ENCODE peak calls at places on chromosome 10, in eight cellular contexts. L, Z, V, B, U, J, F and W are unnamed samples.
A peak's percentile ranks its signal among the peaks of the same experiment; 100 is the strongest.

GRCh38 chr10:75926763-75927162 is 495.3 kb downstream of the LRMDA start:
- DNase-seq in L (peak; percentile 63), Z (peak; percentile 2), V (no peak), B (peak; percentile 14), U (no peak), J (no peak), F (no peak), W (no peak)

GRCh38 chr10:64760371-64760770 is 1239.2 kb downstream of the REEP3 start:
- DNase-seq in L (no peak), Z (no peak), V (no peak), B (no peak), U (no peak), J (no peak), F (no peak), W (no peak)

GRCh38 chr10:30199376-30200018 is 140.1 kb upstream of the JCAD start:
- DNase-seq in L (no peak), Z (no peak), V (no peak), B (no peak), U (no peak), J (no peak), F (no peak), W (no peak)

GRCh38 chr10:86953747-86954680 is 3.4 kb downstream of the MMRN2 start:
- DNase-seq in L (no peak), Z (no peak), V (no peak), B (peak; percentile 98), U (peak; percentile 84), J (peak; percentile 67), F (no peak), W (no peak)

GRCh38 chr10:91013985-91014384 is 93.1 kb upstream of the ANKRD1 start:
- DNase-seq in L (no peak), Z (no peak), V (no peak), B (no peak), U (no peak), J (no peak), F (no peak), W (no peak)

GRCh38 chr10:67306588-67307205 is 380.9 kb downstream of the LRRTM3 start:
- DNase-seq in L (no peak), Z (peak; percentile 22), V (no peak), B (peak; percentile 82), U (no peak), J (peak; percentile 2), F (no peak), W (peak; percentile 6)

GRCh38 chr10:116815641-116816415 is 33.5 kb upstream of the ENO4 start:
- DNase-seq in L (no peak), Z (no peak), V (no peak), B (no peak), U (no peak), J (peak; percentile 85), F (no peak), W (no peak)

GRCh38 chr10:126749030-126749655 is 78.7 kb upstream of the C10orf90 start:
- DNase-seq in L (peak; percentile 77), Z (peak; percentile 38), V (peak; percentile 43), B (peak; percentile 92), U (peak; percentile 88), J (peak; percentile 80), F (peak; percentile 58), W (peak; percentile 78)

GRCh38 chr10:125112697-125113494 is 47.5 kb downstream of the CTBP2 start:
- DNase-seq in L (no peak), Z (no peak), V (no peak), B (no peak), U (no peak), J (no peak), F (no peak), W (no peak)

GRCh38 chr10:48779077-48779476 is 94.4 kb downstream of the WDFY4 start:
- DNase-seq in L (peak; percentile 32), Z (no peak), V (no peak), B (no peak), U (no peak), J (no peak), F (no peak), W (no peak)

GRCh38 chr10:49138361-49138891 is 4.6 kb upstream of the FAM170B start:
- DNase-seq in L (no peak), Z (no peak), V (no peak), B (no peak), U (no peak), J (peak; percentile 62), F (no peak), W (peak; percentile 83)

GRCh38 chr10:88113232-88113631 is 249.8 kb downstream of the PTEN start:
- DNase-seq in L (no peak), Z (peak; percentile 94), V (peak; percentile 86), B (no peak), U (no peak), J (no peak), F (no peak), W (no peak)

GRCh38 chr10:76727009-76727408 is 910.6 kb downstream of the KCNMA1 start:
- DNase-seq in L (no peak), Z (no peak), V (no peak), B (no peak), U (no peak), J (no peak), F (no peak), W (no peak)

GRCh38 chr10:30687698-30688213 is 58.2 kb upstream of the LYZL2 start:
- DNase-seq in L (peak; percentile 71), Z (peak; percentile 81), V (peak; percentile 71), B (peak; percentile 92), U (peak; percentile 75), J (peak; percentile 64), F (peak; percentile 45), W (peak; percentile 39)

DNA sequence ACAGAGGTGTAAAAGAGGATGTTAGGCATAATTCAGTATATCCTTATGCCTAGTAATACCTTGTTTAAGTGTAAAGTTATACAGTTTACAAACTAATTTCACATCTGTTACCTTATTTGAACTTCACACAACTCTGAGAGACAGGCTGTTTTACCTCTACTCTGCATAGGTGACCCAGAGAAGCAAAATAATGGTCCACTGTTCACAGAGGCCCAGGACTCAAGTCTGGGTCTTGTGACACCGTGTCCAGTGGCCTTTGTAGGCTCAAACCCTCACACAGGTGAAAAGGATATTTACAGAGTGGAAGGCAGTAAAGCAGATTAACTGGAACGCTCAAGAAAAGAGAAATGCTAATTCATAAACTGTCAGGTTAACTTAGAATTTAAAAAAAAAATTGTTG is 32.1 kb downstream of the ASAH2 start:
- DNase-seq in L (no peak), Z (no peak), V (no peak), B (no peak), U (no peak), J (no peak), F (no peak), W (no peak)
- TF ChIP-seq CTCF in L (no peak), Z (no peak), V (no peak), B (no peak), U (no peak), J (no peak), F (no peak), W (no peak)

DNA sequence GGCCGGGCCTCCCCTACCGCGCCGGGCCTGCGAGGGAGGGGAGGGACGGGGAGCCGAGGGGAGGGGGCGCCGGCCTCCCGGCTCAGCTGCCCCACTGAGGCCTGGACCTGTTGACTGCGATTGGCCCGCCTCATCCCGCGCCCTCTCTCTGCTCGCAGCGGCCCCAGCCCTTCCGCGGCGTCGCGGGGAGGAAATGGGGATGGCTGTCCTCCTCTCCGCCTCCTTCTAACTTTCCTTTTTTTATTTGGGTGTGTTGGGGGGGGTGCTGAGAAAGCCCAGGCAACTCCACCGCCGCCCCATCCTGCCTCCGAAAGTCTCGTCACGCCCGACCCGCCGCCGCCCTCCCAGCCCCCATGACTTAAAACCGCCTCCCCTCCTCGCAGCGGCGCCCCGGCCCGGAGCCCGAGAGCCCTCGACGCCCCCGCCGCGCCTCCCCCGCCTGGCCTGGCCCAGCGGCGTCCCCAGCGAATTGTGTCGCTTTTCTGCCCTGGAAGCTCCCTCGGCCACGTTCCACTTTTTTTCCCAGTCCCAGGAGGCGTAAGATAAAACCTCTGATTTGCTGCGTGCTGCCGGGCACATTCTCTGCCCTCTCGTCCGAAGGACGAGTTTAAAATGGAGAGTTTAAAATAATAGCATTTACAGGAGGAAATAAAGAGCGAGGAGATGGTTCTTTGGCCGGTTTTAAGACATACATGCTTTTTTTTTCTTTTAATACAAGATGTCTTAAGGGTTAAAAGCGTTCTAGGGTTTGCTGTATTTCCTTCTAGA is 886 bp upstream of the SKIDA1 start:
- DNase-seq in L (peak; percentile 84), Z (no peak), V (peak; percentile 26), B (peak; percentile 81), U (peak; percentile 92), J (peak; percentile 89), F (no peak), W (no peak)
- TF ChIP-seq CTCF in L (no peak), Z (no peak), V (no peak), B (no peak), U (no peak), J (no peak), F (no peak), W (no peak)

GRCh38 chr10:130479146-130479545 is 343.0 kb downstream of the GLRX3 start:
- DNase-seq in L (no peak), Z (no peak), V (no peak), B (no peak), U (peak; percentile 61), J (no peak), F (no peak), W (no peak)

GRCh38 chr10:130484131-130484911 is 348.1 kb downstream of the GLRX3 start:
- DNase-seq in L (no peak), Z (no peak), V (no peak), B (no peak), U (no peak), J (no peak), F (no peak), W (no peak)

GRCh38 chr10:130479906-130480305 is 343.7 kb downstream of the GLRX3 start:
- DNase-seq in L (no peak), Z (no peak), V (no peak), B (no peak), U (no peak), J (no peak), F (no peak), W (no peak)

GRCh38 chr10:130480491-130480890 is 344.3 kb downstream of the GLRX3 start:
- DNase-seq in L (no peak), Z (no peak), V (no peak), B (no peak), U (no peak), J (no peak), F (no peak), W (no peak)

DNA sequence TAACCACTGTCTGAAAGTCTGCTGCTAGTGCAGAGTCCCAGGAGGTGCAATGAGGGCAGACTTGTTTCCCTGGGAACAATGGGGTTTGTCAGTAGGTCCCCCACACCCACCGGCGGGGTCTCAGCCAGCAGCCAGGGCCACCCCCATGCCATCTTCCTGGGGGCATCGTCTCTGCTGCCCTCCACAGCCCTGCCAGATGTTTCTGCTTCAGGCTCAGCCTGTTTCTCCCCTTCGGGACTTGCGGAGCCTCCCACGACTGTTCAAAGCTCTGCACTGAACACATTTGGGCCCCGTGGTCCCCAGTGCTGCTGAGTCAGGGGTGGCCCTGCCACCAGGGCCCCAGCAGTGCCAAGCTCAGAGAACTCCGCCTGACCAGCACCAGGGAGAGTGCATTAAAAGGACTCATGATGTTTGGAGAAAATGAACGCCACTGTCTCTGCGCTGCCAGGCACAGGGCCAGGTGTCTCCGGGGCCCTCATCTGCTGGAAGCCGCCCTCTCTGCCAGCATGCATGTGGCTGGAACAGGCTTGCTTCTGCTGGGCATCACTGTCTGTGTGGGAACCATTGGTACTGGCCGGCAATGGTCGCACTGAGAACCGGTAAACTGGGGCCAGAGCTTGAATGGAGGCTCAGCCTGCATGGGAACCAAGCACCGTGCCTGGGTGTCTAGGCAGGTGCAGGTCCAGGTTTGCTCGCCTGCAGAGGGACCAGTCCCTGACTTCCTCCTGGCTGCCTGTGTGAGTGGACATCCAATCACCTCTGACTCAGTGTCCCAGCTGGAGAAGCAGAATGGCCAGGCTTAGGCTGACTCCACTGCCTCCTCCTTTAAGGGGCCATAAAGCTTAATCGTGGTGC is 345.1 kb downstream of the GLRX3 start:
- DNase-seq in L (no peak), Z (no peak), V (no peak), B (no peak), U (no peak), J (no peak), F (no peak), W (no peak)
- TF ChIP-seq CTCF in L (no peak), Z (no peak), V (no peak), B (no peak), U (no peak), J (no peak), F (no peak), W (no peak)

GRCh38 chr10:79981673-79982485 is 33.0 kb upstream of the SFTPD start:
- DNase-seq in L (no peak), Z (no peak), V (peak; percentile 67), B (peak; percentile 84), U (peak; percentile 68), J (peak; percentile 41), F (no peak), W (no peak)
- TF ChIP-seq CTCF in L (no peak), Z (no peak), V (no peak), B (peak; percentile 2), U (no peak), J (no peak), F (peak; percentile 2), W (peak; percentile 16)